ENCODE peak calls at places on chromosome 21, in four cellular contexts. L is RWPE1, B is left ventricle myocardium inferior, J is heart right ventricle. O is an unnamed sample.

GRCh38 chr21:38171723-38172344 is 85.0 kb upstream of the KCNJ15 start:
- DNase-seq in L (peak; percentile 57), B (no peak), J (no peak), O (no peak)

GRCh38 chr21:16116798-16117197 is 387.0 kb downstream of the USP25 start:
- DNase-seq in L (no peak), B (no peak), J (no peak), O (no peak)

GRCh38 chr21:29943885-29944284 is 4.1 kb upstream of the GRIK1 start:
- DNase-seq in L (no peak), B (no peak), J (no peak), O (no peak)

GRCh38 chr21:37829447-37829846 is 86.8 kb downstream of the KCNJ6 start:
- DNase-seq in L (peak; percentile 51), B (no peak), J (no peak), O (no peak)

GRCh38 chr21:39489380-39489924 is 37.7 kb downstream of the SH3BGR start:
- DNase-seq in L (no peak), B (no peak), J (no peak), O (no peak)

GRCh38 chr21:39141502-39141901 is 41.7 kb downstream of the PSMG1 start:
- DNase-seq in L (no peak), B (no peak), J (no peak), O (no peak)

GRCh38 chr21:23316190-23316589 is 2291.1 kb downstream of the MRPL39 start:
- DNase-seq in L (no peak), B (no peak), J (no peak), O (no peak)

GRCh38 chr21:25582888-25583287 is 24.4 kb downstream of the MRPL39 start:
- DNase-seq in L (no peak), B (no peak), J (no peak), O (no peak)

GRCh38 chr21:25560151-25560783 is 47.0 kb downstream of the MRPL39 start:
- DNase-seq in L (no peak), B (no peak), J (no peak), O (no peak)

GRCh38 chr21:31236528-31236927 is 107.5 kb downstream of the TIAM1 start:
- DNase-seq in L (no peak), B (no peak), J (no peak), O (no peak)

GRCh38 chr21:16084776-16085364 is 355.1 kb downstream of the USP25 start:
- DNase-seq in L (no peak), B (peak; percentile 46), J (peak; percentile 42), O (no peak)

GRCh38 chr21:36959020-36959835 is 7.2 kb downstream of the HLCS start:
- DNase-seq in L (no peak), B (no peak), J (no peak), O (no peak)

GRCh38 chr21:16590186-16590585 is 860.4 kb downstream of the USP25 start:
- DNase-seq in L (no peak), B (no peak), J (no peak), O (no peak)

GRCh38 chr21:32412998-32413504 is 545 bp downstream of the EVA1C start:
- DNase-seq in L (no peak), B (peak; percentile 49), J (peak; percentile 42), O (peak; percentile 85)

GRCh38 chr21:37848721-37849490 is 67.4 kb downstream of the KCNJ6 start:
- DNase-seq in L (no peak), B (no peak), J (no peak), O (no peak)

GRCh38 chr21:43325036-43325435 is 101.9 kb downstream of the SIK1 start:
- DNase-seq in L (no peak), B (no peak), J (no peak), O (no peak)

GRCh38 chr21:30684506-30684905 is 34.1 kb downstream of the KRTAP21-3 start:
- DNase-seq in L (no peak), B (no peak), J (no peak), O (no peak)

GRCh38 chr21:14235101-14235500 is 19.1 kb downstream of the RBM11 start:
- DNase-seq in L (no peak), B (no peak), J (no peak), O (no peak)

GRCh38 chr21:39661121-39661520 is 48.4 kb downstream of the B3GALT5 start:
- DNase-seq in L (no peak), B (no peak), J (no peak), O (peak; percentile 62)

GRCh38 chr21:44923481-44924084 is 2.9 kb upstream of the ITGB2 start:
- DNase-seq in L (no peak), B (no peak), J (no peak), O (no peak)
- H3K27ac ChIP-seq in L (no peak overlapping the region), B (no peak overlapping the region), J (no peak overlapping the region), O (no peak overlapping the region)

GRCh38 chr21:42102516-42102915 is 31.4 kb downstream of the UMODL1 start:
- DNase-seq in L (no peak), B (no peak), J (no peak), O (no peak)

GRCh38 chr21:42098957-42099547 is 27.9 kb downstream of the UMODL1 start:
- DNase-seq in L (no peak), B (no peak), J (no peak), O (no peak)

GRCh38 chr21:42102063-42102462 is 30.9 kb downstream of the UMODL1 start:
- DNase-seq in L (no peak), B (no peak), J (no peak), O (no peak)

GRCh38 chr21:42102946-42103345 is 31.8 kb downstream of the UMODL1 start:
- DNase-seq in L (no peak), B (no peak), J (no peak), O (no peak)

GRCh38 chr21:42101246-42101645 is 30.1 kb downstream of the UMODL1 start:
- DNase-seq in L (no peak), B (no peak), J (no peak), O (no peak)
- H3K27ac ChIP-seq in L (peak overlapping the region; percentile 63), B (no peak overlapping the region), J (no peak overlapping the region), O (no peak overlapping the region)

GRCh38 chr21:41960386-41960785 is 6.6 kb upstream of the C2CD2 start:
- DNase-seq in L (no peak), B (no peak), J (no peak), O (no peak)

GRCh38 chr21:41961282-41961701 is 7.5 kb upstream of the C2CD2 start:
- DNase-seq in L (no peak), B (no peak), J (no peak), O (no peak)

GRCh38 chr21:41962425-41962966 is 8.7 kb upstream of the C2CD2 start:
- DNase-seq in L (no peak), B (no peak), J (no peak), O (no peak)

GRCh38 chr21:41964171-41964570 is 10.4 kb upstream of the C2CD2 start:
- DNase-seq in L (no peak), B (no peak), J (no peak), O (no peak)

DNA sequence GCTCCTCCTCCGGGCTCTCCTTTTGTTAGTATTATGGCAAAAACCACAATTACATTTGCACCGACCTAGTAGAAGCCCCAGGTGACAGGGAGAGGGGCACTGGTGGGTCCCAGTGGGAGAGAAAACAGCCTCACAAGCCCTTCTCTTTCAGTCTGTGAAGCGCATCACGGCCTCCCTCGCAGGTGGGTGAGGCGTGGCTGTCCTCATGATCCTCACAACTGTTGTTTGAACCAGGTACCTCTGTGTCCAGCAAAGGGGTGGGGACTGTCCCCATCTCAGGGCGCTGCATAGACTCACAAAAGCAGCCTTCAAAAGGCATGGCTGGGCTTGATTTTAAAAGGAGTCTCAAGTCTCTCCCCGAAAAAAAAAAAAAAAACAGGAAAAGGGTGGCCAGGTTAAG is 7.9 kb upstream of the C2CD2 start:
- DNase-seq in L (no peak), B (no peak), J (no peak), O (no peak)
- H3K27ac ChIP-seq in L (no peak overlapping the region), B (no peak overlapping the region), J (no peak overlapping the region), O (no peak overlapping the region)

GRCh38 chr21:35324372-35325220 is 275.5 kb upstream of the RUNX1 start:
- DNase-seq in L (peak; percentile 8), B (no peak), J (no peak), O (no peak)
- H3K27ac ChIP-seq in L (no peak overlapping the region), B (peak overlapping the region; percentile 49), J (peak overlapping the region; percentile 67), O (peak overlapping the region; percentile 84)